ENCODE peak calls at places on chromosomes 2 and 18, in ten cellular contexts. Z is transverse colon, T is spleen, K is gastrocnemius medialis, D is ovary, N is stomach, X is heart left ventricle, C is right lobe of liver, F is IMR-90, H is HCT116. Q is an unnamed sample.
A peak's percentile ranks its signal among the peaks of the same experiment; 100 is the strongest.

GRCh38 chr2:55134316-55134706 is 84.1 kb upstream of the RTN4 start:
- DNase-seq in N (no peak), F (no peak), D (no peak), X (no peak), K (no peak), C (no peak), T (no peak), H (no peak), Z (no peak), Q (no peak)

GRCh38 chr18:75408554-75409506 is 18.7 kb downstream of the SMIM21 start:
- DNase-seq in N (no peak), T (no peak), D (no peak), Z (no peak), H (peak; percentile 98), F (peak; percentile 100), X (no peak), K (no peak), C (no peak), Q (peak; percentile 26)

GRCh38 chr2:120934891-120935338 is 199.2 kb downstream of the GLI2 start:
- DNase-seq in D (no peak), N (peak; percentile 50), F (peak; percentile 94), K (peak; percentile 49), H (peak; percentile 69), C (no peak), X (no peak), T (no peak), Z (peak; percentile 57), Q (peak; percentile 74)

GRCh38 chr2:101152195-101153076 is 1.3 kb upstream of the TBC1D8 start:
- DNase-seq in H (peak; percentile 40), F (peak; percentile 8), C (peak; percentile 64), X (no peak), D (peak; percentile 42), T (peak; percentile 82), Z (peak; percentile 66), N (peak; percentile 48), K (peak; percentile 80), Q (peak; percentile 27)

GRCh38 chr2:10036095-10036879 is 7.1 kb upstream of the KLF11 start:
- DNase-seq in D (peak; percentile 58), C (peak; percentile 96), Z (peak; percentile 64), N (peak; percentile 91), H (no peak), F (peak; percentile 63), T (no peak), K (peak; percentile 92), X (peak; percentile 84), Q (peak; percentile 91)

GRCh38 chr2:105741617-105742016 is 3.1 kb upstream of the NCK2 start:
- DNase-seq in N (no peak), Z (no peak), K (no peak), X (no peak), F (no peak), H (no peak), T (no peak), C (no peak), D (no peak), Q (no peak)

GRCh38 chr18:52175406-52175805 is 164.6 kb upstream of the DCC start:
- DNase-seq in Z (no peak), C (no peak), X (no peak), F (no peak), K (no peak), H (no peak), D (no peak), T (no peak), N (no peak), Q (no peak)

GRCh38 chr2:240437181-240437860 is 1.9 kb downstream of the GPC1 start:
- DNase-seq in C (no peak), K (peak; percentile 25), N (no peak), H (no peak), F (no peak), D (peak; percentile 35), X (peak; percentile 54), T (peak; percentile 69), Z (no peak), Q (peak; percentile 25)

GRCh38 chr18:58671941-58672565 is 788 bp downstream of the MALT1 start:
- DNase-seq in Z (peak; percentile 62), T (no peak), K (peak; percentile 17), N (peak; percentile 52), C (no peak), F (peak; percentile 36), X (no peak), D (no peak), H (no peak), Q (no peak)

GRCh38 chr2:29063646-29064372 is 10.5 kb downstream of the PCARE start:
- DNase-seq in X (no peak), N (no peak), H (no peak), Z (no peak), K (no peak), F (peak; percentile 68), T (no peak), C (no peak), D (no peak), Q (no peak)

GRCh38 chr2:53091183-53091582 is 676.4 kb upstream of the CHAC2 start:
- DNase-seq in T (no peak), Z (no peak), H (no peak), C (no peak), F (no peak), N (no peak), X (no peak), D (no peak), K (no peak), Q (no peak)

GRCh38 chr18:55322176-55322735 is 265.7 kb downstream of the TCF4 start:
- DNase-seq in F (peak; percentile 96), K (peak; percentile 90), Z (peak; percentile 75), X (peak; percentile 89), D (peak; percentile 90), H (no peak), N (peak; percentile 49), C (peak; percentile 56), T (peak; percentile 93), Q (peak; percentile 96)

GRCh38 chr2:43355399-43355798 is 129.0 kb upstream of the ZFP36L2 start:
- DNase-seq in H (no peak), T (no peak), X (no peak), Z (no peak), C (no peak), K (no peak), F (no peak), N (no peak), D (no peak), Q (no peak)

GRCh38 chr2:137947714-137948336 is 16.4 kb upstream of the HNMT start:
- DNase-seq in H (peak; percentile 59), D (peak; percentile 75), N (peak; percentile 78), F (peak; percentile 79), Z (peak; percentile 73), C (peak; percentile 79), T (no peak), X (peak; percentile 74), K (peak; percentile 33), Q (peak; percentile 94)

GRCh38 chr18:22193466-22193865 is 24.1 kb downstream of the GATA6 start:
- DNase-seq in D (peak; percentile 66), K (no peak), Z (peak; percentile 33), N (no peak), X (no peak), C (no peak), T (no peak), F (no peak), H (no peak), Q (peak; percentile 77)

GRCh38 chr2:165328272-165328671 is 89.1 kb downstream of the SCN2A start:
- DNase-seq in T (no peak), X (no peak), H (no peak), N (no peak), C (no peak), D (no peak), K (no peak), Z (no peak), F (no peak), Q (no peak)

GRCh38 chr2:190551928-190552327 is 17.4 kb upstream of the NEMP2 start:
- DNase-seq in Z (no peak), H (no peak), N (no peak), X (no peak), C (no peak), T (no peak), F (no peak), D (no peak), K (peak; percentile 72), Q (peak; percentile 29)

GRCh38 chr18:62249478-62250097 is 62.5 kb downstream of the RELCH start:
- DNase-seq in K (peak; percentile 57), N (peak; percentile 85), F (peak; percentile 83), T (peak; percentile 71), H (peak; percentile 69), X (peak; percentile 51), C (peak; percentile 71), Z (peak; percentile 80), D (peak; percentile 77), Q (peak; percentile 90)
- H3K4me1 ChIP-seq in K (no peaks in the 10 kb centered on the region), N (no peaks in the 10 kb centered on the region), F (no peaks in the 10 kb centered on the region), T (no peaks in the 10 kb centered on the region), H (no peaks in the 10 kb centered on the region), X (no peaks in the 10 kb centered on the region), C (peaks cover 15% of the 10 kb centered on the region), Z (no peaks in the 10 kb centered on the region), D (peaks cover 3% of the 10 kb centered on the region), Q (no peaks in the 10 kb centered on the region)

GRCh38 chr2:135167273-135167672 is 115.2 kb downstream of the RAB3GAP1 start:
- DNase-seq in T (no peak), H (no peak), X (no peak), D (no peak), Z (no peak), N (no peak), K (no peak), C (no peak), F (no peak), Q (no peak)
- H3K36me3 ChIP-seq in T (peaks cover 100% of the 10 kb centered on the region), H (peaks cover 18% of the 10 kb centered on the region), X (no peaks in the 10 kb centered on the region), D (no peaks in the 10 kb centered on the region), Z (no peaks in the 10 kb centered on the region), N (peaks cover 42% of the 10 kb centered on the region), K (no peaks in the 10 kb centered on the region), C (peaks cover 2% of the 10 kb centered on the region), F (peaks cover 42% of the 10 kb centered on the region), Q (no peaks in the 10 kb centered on the region)

DNA sequence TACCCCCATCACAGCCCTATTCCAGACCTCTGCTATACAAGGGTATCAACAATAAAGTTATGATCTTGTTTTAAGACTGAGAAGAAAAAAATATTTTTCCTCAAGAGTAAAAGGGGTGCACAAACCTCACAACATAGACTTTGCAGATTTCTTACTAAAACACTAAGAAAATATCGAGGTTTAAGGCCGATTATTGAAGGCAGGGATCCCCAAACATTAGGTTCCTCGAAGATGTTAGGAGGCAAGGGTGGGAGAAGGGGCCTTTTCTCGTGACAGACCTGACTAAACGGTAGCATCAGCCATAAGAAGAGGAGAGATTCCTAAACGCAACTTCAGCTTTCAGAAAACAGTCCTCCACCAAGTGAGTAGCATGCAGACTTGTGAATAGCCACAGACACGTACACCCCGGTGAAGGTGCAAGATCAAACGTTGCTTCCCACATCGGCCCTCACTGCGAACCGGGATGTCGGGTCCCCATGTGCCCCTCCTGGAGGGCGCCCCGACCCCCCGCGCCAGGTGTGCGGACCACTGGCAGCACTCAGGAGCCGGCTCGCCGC is 678 bp downstream of the PIAS2 start:
- DNase-seq in X (no peak), T (no peak), H (no peak), K (no peak), N (no peak), F (peak; percentile 36), C (no peak), Z (no peak), D (no peak), Q (peak; percentile 40)
- TF ChIP-seq POLR2A in X (no peak), T (no peak), H (no peak), K (no peak), N (no peak), F (no peak), C (no peak), Z (no peak), D (no peak), Q (no peak)

GRCh38 chr2:113891265-113891959 is 1.5 kb downstream of the ACTR3 start:
- DNase-seq in X (no peak), C (no peak), H (no peak), N (no peak), K (no peak), Z (no peak), F (no peak), T (no peak), D (no peak), Q (no peak)
- H3K4me1 ChIP-seq in X (peaks cover 76% of the 10 kb centered on the region), C (peaks cover 54% of the 10 kb centered on the region), H (peaks cover 47% of the 10 kb centered on the region), N (peaks cover 53% of the 10 kb centered on the region), K (peaks cover 46% of the 10 kb centered on the region), Z (peaks cover 69% of the 10 kb centered on the region), F (peaks cover 14% of the 10 kb centered on the region), T (peaks cover 81% of the 10 kb centered on the region), D (peaks cover 2% of the 10 kb centered on the region), Q (peaks cover 47% of the 10 kb centered on the region)